ENCODE peak calls at places on chromosomes 3 and 15, in six cellular contexts. R, V, X, H, S and Q are unnamed samples.

GRCh38 chr3:74489393-74489792 is 125.1 kb downstream of the CNTN3 start:
- DNase-seq in R (no peak), V (no peak), X (no peak), H (no peak), S (no peak), Q (no peak)

GRCh38 chr3:97497138-97497537 is 267.4 kb upstream of the ARL6 start:
- DNase-seq in R (no peak), V (no peak), X (no peak), H (no peak), S (no peak), Q (no peak)

GRCh38 chr3:44265815-44266214 is 24.1 kb downstream of the TOPAZ1 start:
- DNase-seq in R (no peak), V (no peak), X (no peak), H (no peak), S (no peak), Q (no peak)

GRCh38 chr3:107110596-107111305 is 266.5 kb upstream of the CCDC54 start:
- DNase-seq in R (no peak), V (no peak), X (no peak), H (no peak), S (no peak), Q (no peak)

GRCh38 chr15:94387854-94388441 is 156.6 kb downstream of the MCTP2 start:
- DNase-seq in R (no peak), V (peak), X (no peak), H (no peak), S (no peak), Q (no peak)

GRCh38 chr3:194370753-194371152 is 1.2 kb upstream of the LRRC15 start:
- DNase-seq in R (no peak), V (no peak), X (no peak), H (no peak), S (no peak), Q (no peak)

GRCh38 chr15:72220678-72221077 is 10.3 kb downstream of the PKM start:
- DNase-seq in R (no peak), V (no peak), X (no peak), H (no peak), S (no peak), Q (no peak)

GRCh38 chr15:40108855-40109735 is at the start of gene BMF:
- DNase-seq in R (peak), V (peak), X (peak), H (peak), S (peak), Q (peak)

GRCh38 chr3:187740446-187741399 is 4.5 kb downstream of the BCL6 start:
- DNase-seq in R (peak), V (peak), X (peak), H (peak), S (no peak), Q (peak)

GRCh38 chr3:46312996-46313395 is 40.9 kb upstream of the CCR2 start:
- DNase-seq in R (no peak), V (no peak), X (no peak), H (no peak), S (no peak), Q (no peak)

GRCh38 chr3:161560006-161560637 is 63.5 kb downstream of the OTOL1 start:
- DNase-seq in R (no peak), V (peak), X (peak), H (no peak), S (no peak), Q (no peak)

GRCh38 chr15:74227968-74228722 is 8.0 kb upstream of the CCDC33 start:
- DNase-seq in R (no peak), V (no peak), X (peak), H (no peak), S (no peak), Q (no peak)

GRCh38 chr15:59741274-59741906 is 52.3 kb upstream of the BNIP2 start:
- DNase-seq in R (no peak), V (peak), X (no peak), H (no peak), S (no peak), Q (no peak)

GRCh38 chr3:189710620-189711388 is 79.6 kb downstream of the TP63 start:
- DNase-seq in R (no peak), V (no peak), X (peak), H (no peak), S (peak), Q (no peak)

GRCh38 chr3:125121246-125122010 is 65.6 kb upstream of the HEG1 start:
- DNase-seq in R (no peak), V (no peak), X (no peak), H (no peak), S (no peak), Q (no peak)

GRCh38 chr15:76199106-76200082 is 111.9 kb downstream of the ETFA start:
- DNase-seq in R (no peak), V (no peak), X (peak), H (peak), S (peak), Q (no peak)

GRCh38 chr3:111976254-111976653 is 2.6 kb upstream of the ABHD10 start:
- DNase-seq in R (no peak), V (no peak), X (no peak), H (no peak), S (no peak), Q (no peak)

GRCh38 chr15:39466428-39466827 is 114.5 kb upstream of the THBS1 start:
- DNase-seq in R (no peak), V (no peak), X (peak), H (no peak), S (no peak), Q (no peak)

DNA sequence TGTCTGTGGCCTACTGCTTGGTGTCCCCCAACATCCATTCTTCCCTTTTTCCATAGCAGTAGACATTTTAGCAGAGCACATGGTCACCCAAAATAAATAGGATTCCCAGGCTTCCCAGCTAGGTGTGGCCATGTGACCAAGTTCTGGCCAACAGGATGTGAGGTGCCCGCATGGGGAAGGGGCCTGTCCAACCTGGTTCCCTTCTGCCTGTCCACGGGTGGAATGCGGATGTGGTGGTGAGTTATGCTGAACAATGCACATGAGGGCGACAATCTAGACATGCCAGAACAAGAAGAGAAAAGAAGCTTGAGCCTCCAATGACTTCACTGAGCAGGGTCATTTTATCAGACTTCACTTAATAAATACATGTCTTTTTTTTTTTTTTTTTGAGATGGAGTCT is 77.6 kb upstream of the DLG1 start:
- DNase-seq in R (no peak), V (no peak), X (no peak), H (peak), S (no peak), Q (no peak)
- H3K27ac ChIP-seq in R (no peak), V (no peak), X (no peak), H (no peak), S (no peak), Q (no peak)

GRCh38 chr3:20042331-20042730 is 2.1 kb downstream of the KAT2B start:
- DNase-seq in R (no peak), V (no peak), X (no peak), H (no peak), S (no peak), Q (no peak)
- H3K4me3 ChIP-seq in R (no peak), V (peak), X (no peak), H (no peak), S (no peak), Q (peak)

DNA sequence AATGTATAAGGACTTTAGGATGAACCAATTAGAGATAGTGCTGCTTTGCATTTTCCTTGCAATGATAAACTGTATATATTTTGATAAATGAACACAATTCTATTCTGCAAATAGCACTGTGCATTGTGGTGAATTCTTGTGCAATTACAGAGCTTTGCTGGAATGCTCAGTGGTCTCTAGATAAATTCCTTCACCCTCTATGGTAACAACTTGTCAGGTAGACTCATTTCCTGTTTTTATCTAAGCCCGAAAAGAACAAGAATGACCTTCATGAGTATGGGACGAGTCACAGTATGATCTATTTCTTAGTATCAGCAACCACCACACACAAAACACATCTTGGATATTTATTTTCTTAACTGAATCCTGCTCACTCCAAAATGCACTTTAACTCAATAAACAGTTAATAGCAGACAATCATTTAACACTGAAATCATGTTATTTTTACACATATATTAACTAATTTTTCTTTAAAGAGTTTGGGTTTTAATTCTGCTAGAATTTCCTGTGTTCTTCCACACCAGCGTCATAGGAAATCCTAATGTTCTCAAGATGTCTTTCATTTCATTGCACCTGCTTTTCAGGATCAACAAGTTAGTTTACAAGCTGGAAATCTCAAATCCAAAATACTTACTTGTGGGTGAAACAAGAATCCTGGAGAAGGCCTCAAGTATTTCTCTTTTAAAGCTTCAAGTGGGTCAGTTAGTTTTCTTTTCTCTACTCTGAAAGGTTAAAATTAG is 551.2 kb downstream of the MECOM start:
- DNase-seq in R (no peak), V (no peak), X (no peak), H (no peak), S (peak), Q (no peak)
- H3K27ac ChIP-seq in R (no peak), V (no peak), X (no peak), H (no peak), S (no peak), Q (no peak)

GRCh38 chr3:10011644-10012043 is 14.6 kb upstream of the FANCD2 start:
- DNase-seq in R (no peak), V (no peak), X (no peak), H (no peak), S (no peak), Q (peak)
- H3K4me3 ChIP-seq in R (no peak), V (peak), X (no peak), H (peak), S (no peak), Q (peak)

GRCh38 chr3:50617911-50618481 is 1.0 kb downstream of the MAPKAPK3 start:
- DNase-seq in R (no peak), V (no peak), X (peak), H (no peak), S (no peak), Q (no peak)
- H3K27ac ChIP-seq in R (peak), V (no peak), X (peak), H (peak), S (no peak), Q (peak)